ENCODE peak calls at places on chromosome 22, in six cellular contexts. Y, R, W, M, Z and J are unnamed samples.

GRCh38 chr22:31496007-31496734 is at the start of gene SFI1:
- DNase-seq in Y (peak; percentile 94), Z (peak; percentile 90), W (peak; percentile 92), R (peak; percentile 88), M (peak; percentile 83), J (peak; percentile 56)

GRCh38 chr22:24465566-24465965 is 29.6 kb upstream of the UPB1 start:
- DNase-seq in R (no peak), Y (no peak), Z (no peak), M (no peak), W (peak; percentile 82), J (no peak)

GRCh38 chr22:39556970-39557811 is 13.4 kb upstream of the CACNA1I start:
- DNase-seq in R (no peak), W (no peak), Y (peak; percentile 56), Z (no peak), M (no peak), J (no peak)

GRCh38 chr22:29369460-29369859 is 18.9 kb downstream of the AP1B1 start:
- DNase-seq in R (peak; percentile 78), M (no peak), W (peak; percentile 65), Y (no peak), Z (no peak), J (peak; percentile 18)

GRCh38 chr22:23253475-23254055 is 73.3 kb downstream of the BCR start:
- DNase-seq in M (no peak), W (no peak), Y (no peak), R (no peak), Z (no peak), J (no peak)

GRCh38 chr22:30036656-30037055 is 43.6 kb upstream of the HORMAD2 start:
- DNase-seq in M (no peak), Z (no peak), R (no peak), W (peak; percentile 53), Y (no peak), J (no peak)

GRCh38 chr22:49930596-49931412 is 12.4 kb downstream of the CRELD2 start:
- DNase-seq in Z (no peak), R (peak; percentile 94), M (no peak), Y (no peak), W (peak; percentile 81), J (peak; percentile 89)

GRCh38 chr22:40525250-40525884 is 111.2 kb downstream of the MRTFA start:
- DNase-seq in W (peak; percentile 61), Z (peak; percentile 47), R (no peak), Y (peak; percentile 70), M (no peak), J (no peak)

GRCh38 chr22:30906946-30907345 is 61.6 kb downstream of the MORC2 start:
- DNase-seq in Y (no peak), M (no peak), Z (no peak), R (no peak), W (no peak), J (no peak)

GRCh38 chr22:32364210-32364609 is 6.5 kb downstream of the RFPL3 start:
- DNase-seq in W (no peak), Z (no peak), Y (no peak), R (no peak), M (no peak), J (no peak)

GRCh38 chr22:42560781-42561180 is 7.0 kb downstream of the SERHL2 start:
- DNase-seq in Z (no peak), Y (no peak), W (peak; percentile 27), M (no peak), R (no peak), J (no peak)

GRCh38 chr22:19723165-19723989 is at the start of gene GP1BB:
- DNase-seq in M (no peak), R (no peak), Y (peak; percentile 32), Z (no peak), W (no peak), J (no peak)

GRCh38 chr22:24134090-24134846 is 47.0 kb upstream of the SUSD2 start:
- DNase-seq in M (no peak), R (peak; percentile 65), Y (peak; percentile 62), W (no peak), Z (no peak), J (no peak)

GRCh38 chr22:39512026-39512425 is 8.3 kb upstream of the ATF4 start:
- DNase-seq in Z (no peak), W (no peak), M (no peak), Y (no peak), R (no peak), J (no peak)

GRCh38 chr22:43897751-43898261 is 6.0 kb upstream of the PNPLA5 start:
- DNase-seq in W (peak; percentile 74), Z (no peak), M (no peak), Y (no peak), R (no peak), J (no peak)

GRCh38 chr22:47053865-47054185 is 291.4 kb downstream of the TBC1D22A start:
- DNase-seq in Y (no peak), Z (no peak), W (peak; percentile 24), R (peak; percentile 45), M (no peak), J (no peak)

GRCh38 chr22:46462726-46463371 is 74.6 kb downstream of the CELSR1 start:
- DNase-seq in Y (no peak), Z (no peak), M (no peak), R (no peak), W (peak; percentile 87), J (no peak)

GRCh38 chr22:23031795-23032194 is 38.5 kb upstream of the GNAZ start:
- DNase-seq in W (no peak), Z (no peak), R (no peak), M (no peak), Y (no peak), J (no peak)

GRCh38 chr22:30028731-30029130 is 51.5 kb upstream of the HORMAD2 start:
- DNase-seq in M (no peak), Y (no peak), Z (no peak), R (peak; percentile 95), W (no peak), J (no peak)

GRCh38 chr22:32120603-32121002 is 38.5 kb downstream of the C22orf42 start:
- DNase-seq in M (no peak), Z (no peak), Y (no peak), W (no peak), R (no peak), J (no peak)

GRCh38 chr22:43883012-43883661 is 8.7 kb downstream of the PNPLA5 start:
- DNase-seq in M (no peak), R (peak; percentile 28), Y (peak; percentile 12), Z (no peak), W (peak; percentile 86), J (no peak)

GRCh38 chr22:33038131-33038772 is 19.9 kb downstream of the SYN3 start:
- DNase-seq in M (no peak), Z (no peak), W (peak; percentile 4), Y (no peak), R (no peak), J (no peak)

GRCh38 chr22:23243006-23243573 is 62.8 kb downstream of the BCR start:
- DNase-seq in Z (no peak), R (no peak), W (no peak), Y (peak; percentile 42), M (no peak), J (no peak)

GRCh38 chr22:44519895-44520294 is 21.9 kb upstream of the RTL6 start:
- DNase-seq in Z (no peak), Y (no peak), W (no peak), R (no peak), M (no peak), J (no peak)

GRCh38 chr22:46422896-46423295 is 87.4 kb downstream of the TRMU start:
- DNase-seq in Y (no peak), W (no peak), R (peak; percentile 8), Z (no peak), M (no peak), J (no peak)

GRCh38 chr22:41976070-41976901 is 7.0 kb downstream of the SEPTIN3 start:
- DNase-seq in Y (peak; percentile 47), M (no peak), Z (no peak), W (no peak), R (no peak), J (no peak)

GRCh38 chr22:28419916-28420315 is 259.7 kb downstream of the TTC28 start:
- DNase-seq in W (no peak), Z (no peak), Y (no peak), M (no peak), R (no peak), J (no peak)

GRCh38 chr22:39714321-39714720 is 143.8 kb downstream of the CACNA1I start:
- DNase-seq in M (no peak), R (no peak), Y (no peak), Z (no peak), W (no peak), J (no peak)

GRCh38 chr22:35330258-35330861 is 30.7 kb downstream of the TOM1 start:
- DNase-seq in R (peak; percentile 25), Y (peak; percentile 51), W (peak; percentile 92), M (no peak), Z (no peak), J (peak; percentile 55)

GRCh38 chr22:17786435-17787158 is 12.3 kb upstream of the BID start:
- DNase-seq in Y (no peak), Z (no peak), M (no peak), R (peak; percentile 58), W (no peak), J (no peak)

GRCh38 chr22:46047841-46048595 is 71.1 kb upstream of the WNT7B start:
- DNase-seq in Y (no peak), M (no peak), W (no peak), Z (no peak), R (peak; percentile 66), J (peak; percentile 25)

GRCh38 chr22:32142600-32142999 is 16.5 kb downstream of the C22orf42 start:
- DNase-seq in Y (no peak), Z (no peak), W (no peak), R (no peak), M (no peak), J (no peak)

GRCh38 chr22:33328789-33329296 is 270.7 kb upstream of the SYN3 start:
- DNase-seq in Z (no peak), M (no peak), Y (no peak), R (no peak), W (peak; percentile 12), J (no peak)

GRCh38 chr22:30806391-30806861 is 111.8 kb downstream of the OSBP2 start:
- DNase-seq in Z (no peak), M (peak; percentile 37), R (peak; percentile 11), W (peak; percentile 83), Y (no peak), J (no peak)